ENCODE peak calls at places on chromosomes 3 and 15, in four cellular contexts. C is PC-9; P is stimulated activated CD4-positive, alpha-beta T cell treated with anti-CD3 and anti-CD28 coated beads, Interleukin-2, amount 100 ng/mL, for 48 hours; M is effector memory CD4-positive, alpha-beta T cell. N is an unnamed sample.

GRCh38 chr3:141392416-141392815 is 24.1 kb downstream of the ZBTB38 start:
- DNase-seq in P (no peak), C (no peak), M (no peak), N (no peak)

GRCh38 chr15:64748251-64748650 is 27.1 kb downstream of the RBPMS2 start:
- DNase-seq in P (no peak), M (no peak), C (no peak), N (no peak)

GRCh38 chr3:14439501-14440167 is 37.2 kb downstream of the SLC6A6 start:
- DNase-seq in M (no peak), C (no peak), P (no peak), N (no peak)

GRCh38 chr15:40595219-40595618 is 1.2 kb downstream of the KNL1 start:
- DNase-seq in P (no peak), M (no peak), C (no peak), N (no peak)

GRCh38 chr3:62793961-62794360 is 81.3 kb downstream of the CADPS start:
- DNase-seq in M (no peak), P (no peak), C (no peak), N (no peak)

GRCh38 chr15:43266834-43267233 is at the start of gene TGM5:
- DNase-seq in P (no peak), C (peak), M (no peak), N (peak)

GRCh38 chr15:22811640-22812039 is 25.2 kb downstream of the NIPA1 start:
- DNase-seq in C (no peak), P (no peak), M (no peak), N (no peak)

GRCh38 chr15:50247819-50248650 is 17.5 kb downstream of the HDC start:
- DNase-seq in M (peak), P (no peak), C (no peak), N (no peak)

GRCh38 chr3:170740726-170741591 is 129.0 kb downstream of the RPL22L1 start:
- DNase-seq in P (no peak), C (peak), M (no peak), N (no peak)

GRCh38 chr3:117399311-117400068 is 689.9 kb downstream of the TUSC7 start:
- DNase-seq in P (no peak), M (no peak), C (no peak), N (no peak)

GRCh38 chr15:41997845-41998244 is 23.0 kb downstream of the PLA2G4E start:
- DNase-seq in C (no peak), P (no peak), M (no peak), N (no peak)

GRCh38 chr3:52498134-52499054 is 3.3 kb downstream of the STAB1 start:
- DNase-seq in C (no peak), P (no peak), M (no peak), N (no peak)

GRCh38 chr15:29090617-29091466 is 178.8 kb downstream of the NSMCE3 start:
- DNase-seq in C (no peak), P (peak), M (no peak), N (no peak)

GRCh38 chr15:46059921-46060565 is 425.2 kb downstream of the SQOR start:
- DNase-seq in P (no peak), M (no peak), C (no peak), N (no peak)

GRCh38 chr3:98784042-98784441 is 20.9 kb downstream of the ST3GAL6 start:
- DNase-seq in C (no peak), M (no peak), P (no peak), N (no peak)

GRCh38 chr3:9430733-9431132 is 33.3 kb downstream of the SETD5 start:
- DNase-seq in P (no peak), C (no peak), M (no peak), N (no peak)

GRCh38 chr15:48352474-48353072 is 21.3 kb downstream of the DUT start:
- DNase-seq in P (peak), C (peak), M (peak), N (no peak)

GRCh38 chr3:37601832-37602231 is 259.8 kb upstream of the CTDSPL start:
- DNase-seq in P (no peak), C (no peak), M (no peak), N (no peak)

GRCh38 chr15:42584031-42584765 is 8.8 kb downstream of the STARD9 start:
- DNase-seq in M (no peak), C (no peak), P (no peak), N (no peak)

GRCh38 chr15:62641782-62642181 is 400.8 kb upstream of the TPM1 start:
- DNase-seq in C (no peak), M (no peak), P (no peak), N (no peak)

GRCh38 chr3:53597136-53597915 is 102.9 kb downstream of the CACNA1D start:
- DNase-seq in M (no peak), P (no peak), C (no peak), N (no peak)

GRCh38 chr15:92157666-92158298 is 235.9 kb upstream of the ST8SIA2 start:
- DNase-seq in C (no peak), M (no peak), P (no peak), N (no peak)

GRCh38 chr3:195751584-195751983 is 30.8 kb downstream of the MUC20 start:
- DNase-seq in M (no peak), P (no peak), C (no peak), N (no peak)

GRCh38 chr15:40939909-40940801 is 11.0 kb downstream of the DLL4 start:
- DNase-seq in M (no peak), C (no peak), P (no peak), N (no peak)

GRCh38 chr3:171393032-171393744 is 67.0 kb downstream of the TNIK start:
- DNase-seq in M (no peak), P (no peak), C (no peak), N (no peak)

GRCh38 chr3:141904203-141904602 is 27.8 kb downstream of the ATP1B3 start:
- DNase-seq in P (no peak), M (no peak), C (no peak), N (no peak)